ENCODE peak calls at places on chromosomes 16 and 17, in four cellular contexts. One of them, this sample, is unnamed.

GRCh38 chr17:2609091-2609490 is 15.6 kb downstream of the PAFAH1B1 start:
- DNase-seq in Panc1: no peak
- DNase-seq in K562: no peak
- DNase-seq in HepG2: no peak
- DNase-seq in this sample: no peak

GRCh38 chr16:86089341-86089900 is 190.5 kb downstream of the IRF8 start:
- DNase-seq in Panc1: no peak
- DNase-seq in HepG2: no peak
- DNase-seq in K562: no peak
- DNase-seq in this sample: no peak

GRCh38 chr16:85555549-85556455 is 57.3 kb upstream of the GSE1 start:
- DNase-seq in HepG2: peak; percentile 55
- DNase-seq in Panc1: no peak
- DNase-seq in K562: peak; percentile 60
- DNase-seq in this sample: no peak

GRCh38 chr17:9115446-9116265 is 94.3 kb downstream of the NTN1 start:
- DNase-seq in Panc1: no peak
- DNase-seq in HepG2: peak; percentile 4
- DNase-seq in K562: no peak
- DNase-seq in this sample: no peak

GRCh38 chr17:77842148-77842905 is 116.2 kb upstream of the TNRC6C start:
- DNase-seq in HepG2: no peak
- DNase-seq in K562: no peak
- DNase-seq in Panc1: no peak
- DNase-seq in this sample: no peak

GRCh38 chr16:88285514-88285822 is 97.3 kb upstream of the ZNF469 start:
- DNase-seq in Panc1: no peak
- DNase-seq in HepG2: no peak
- DNase-seq in K562: no peak
- DNase-seq in this sample: no peak

GRCh38 chr17:28320215-28321061 is 1.4 kb downstream of the TMEM97 start:
- DNase-seq in HepG2: no peak
- DNase-seq in K562: no peak
- DNase-seq in Panc1: no peak
- DNase-seq in this sample: no peak

GRCh38 chr16:521381-522210 is 5.9 kb upstream of the CAPN15 start:
- DNase-seq in K562: no peak
- DNase-seq in Panc1: no peak
- DNase-seq in HepG2: no peak
- DNase-seq in this sample: no peak

GRCh38 chr17:41992576-41992975 is 24.7 kb downstream of the DNAJC7 start:
- DNase-seq in K562: no peak
- DNase-seq in Panc1: no peak
- DNase-seq in HepG2: no peak
- DNase-seq in this sample: no peak

GRCh38 chr17:38611070-38611786 is 5.5 kb upstream of the SRCIN1 start:
- DNase-seq in Panc1: no peak
- DNase-seq in HepG2: no peak
- DNase-seq in K562: no peak
- DNase-seq in this sample: no peak

GRCh38 chr16:30609002-30609927 is 924 bp downstream of the ZNF689 start:
- DNase-seq in HepG2: no peak
- DNase-seq in K562: peak; percentile 69
- DNase-seq in Panc1: no peak
- DNase-seq in this sample: no peak

GRCh38 chr16:51151951-51152663 is 1.0 kb upstream of the SALL1 start:
- DNase-seq in K562: no peak
- DNase-seq in Panc1: no peak
- DNase-seq in HepG2: peak; percentile 79
- DNase-seq in this sample: no peak

GRCh38 chr17:48429638-48430586 is at the start of gene SKAP1:
- DNase-seq in K562: no peak
- DNase-seq in HepG2: no peak
- DNase-seq in Panc1: no peak
- DNase-seq in this sample: no peak

GRCh38 chr16:22327446-22327775 is 30.2 kb downstream of the POLR3E start:
- DNase-seq in K562: no peak
- DNase-seq in Panc1: no peak
- DNase-seq in HepG2: no peak
- DNase-seq in this sample: no peak

GRCh38 chr16:72921620-72922019 is 126.3 kb downstream of the ZFHX3 start:
- DNase-seq in HepG2: no peak
- DNase-seq in K562: no peak
- DNase-seq in Panc1: no peak
- DNase-seq in this sample: no peak

GRCh38 chr17:77352441-77352840 is 211.7 kb downstream of the SEC14L1 start:
- DNase-seq in HepG2: no peak
- DNase-seq in Panc1: no peak
- DNase-seq in K562: no peak
- DNase-seq in this sample: no peak

GRCh38 chr16:74982303-74982702 is 2.6 kb downstream of the WDR59 start:
- DNase-seq in Panc1: no peak
- DNase-seq in HepG2: no peak
- DNase-seq in K562: no peak
- DNase-seq in this sample: no peak

GRCh38 chr17:71635187-71635586 is 485.6 kb upstream of the SOX9 start:
- DNase-seq in HepG2: no peak
- DNase-seq in K562: no peak
- DNase-seq in Panc1: no peak
- DNase-seq in this sample: no peak

GRCh38 chr17:64741038-64741641 is 79.0 kb upstream of the SMURF2 start:
- DNase-seq in Panc1: no peak
- DNase-seq in HepG2: no peak
- DNase-seq in K562: no peak
- DNase-seq in this sample: no peak

GRCh38 chr17:69643686-69644085 is 229.2 kb downstream of the MAP2K6 start:
- DNase-seq in K562: no peak
- DNase-seq in Panc1: no peak
- DNase-seq in HepG2: no peak
- DNase-seq in this sample: no peak

GRCh38 chr17:7882068-7882467 is 6.5 kb upstream of the CHD3 start:
- DNase-seq in K562: no peak
- DNase-seq in Panc1: no peak
- DNase-seq in HepG2: no peak
- DNase-seq in this sample: no peak

GRCh38 chr16:8887952-8888560 is 5.9 kb downstream of the LITAFD start:
- DNase-seq in Panc1: no peak
- DNase-seq in K562: no peak
- DNase-seq in HepG2: peak; percentile 33
- DNase-seq in this sample: no peak

GRCh38 chr17:12421646-12422306 is 243.9 kb upstream of the MYOCD start:
- DNase-seq in Panc1: no peak
- DNase-seq in HepG2: no peak
- DNase-seq in K562: no peak
- DNase-seq in this sample: no peak

GRCh38 chr16:578232-578869 is 8.6 kb downstream of the PIGQ start:
- DNase-seq in K562: no peak
- DNase-seq in Panc1: no peak
- DNase-seq in HepG2: no peak
- DNase-seq in this sample: no peak

GRCh38 chr17:21019976-21020575 is 22.7 kb downstream of the USP22 start:
- DNase-seq in HepG2: no peak
- DNase-seq in K562: no peak
- DNase-seq in Panc1: no peak
- DNase-seq in this sample: no peak

GRCh38 chr17:81511550-81511799 is 1.1 kb downstream of the ACTG1 start:
- DNase-seq in Panc1: no peak
- DNase-seq in HepG2: no peak
- DNase-seq in K562: no peak
- DNase-seq in this sample: no peak

GRCh38 chr16:5064915-5065314 is 841 bp downstream of the C16orf89 start:
- DNase-seq in Panc1: no peak
- DNase-seq in K562: no peak
- DNase-seq in HepG2: no peak
- DNase-seq in this sample: no peak

GRCh38 chr17:82495844-82496528 is 23.5 kb upstream of the FOXK2 start:
- DNase-seq in Panc1: no peak
- DNase-seq in HepG2: peak; percentile 48
- DNase-seq in K562: no peak
- DNase-seq in this sample: peak; percentile 46

GRCh38 chr16:50972899-50973298 is 178.2 kb downstream of the SALL1 start:
- DNase-seq in Panc1: no peak
- DNase-seq in K562: no peak
- DNase-seq in HepG2: no peak
- DNase-seq in this sample: no peak

GRCh38 chr16:668519-669171 is 713 bp downstream of the RHOT2 start:
- DNase-seq in Panc1: no peak
- DNase-seq in HepG2: no peak
- DNase-seq in K562: no peak
- DNase-seq in this sample: no peak

GRCh38 chr16:28822520-28823290 is at the start of gene ATXN2L:
- DNase-seq in K562: peak; percentile 87
- DNase-seq in HepG2: peak; percentile 90
- DNase-seq in Panc1: peak; percentile 72
- DNase-seq in this sample: peak; percentile 93

GRCh38 chr16:28823719-28824547 is 1.1 kb downstream of the ATXN2L start:
- DNase-seq in HepG2: peak; percentile 97
- DNase-seq in Panc1: peak; percentile 76
- DNase-seq in K562: peak; percentile 89
- DNase-seq in this sample: peak; percentile 94

GRCh38 chr16:28823291-28823718 is 506 bp downstream of the ATXN2L start:
- DNase-seq in Panc1: no peak
- DNase-seq in HepG2: no peak
- DNase-seq in K562: no peak
- DNase-seq in this sample: no peak

GRCh38 chr16:28824548-28824973 is 1.8 kb downstream of the ATXN2L start:
- DNase-seq in HepG2: no peak
- DNase-seq in K562: no peak
- DNase-seq in Panc1: no peak
- DNase-seq in this sample: no peak

DNA sequence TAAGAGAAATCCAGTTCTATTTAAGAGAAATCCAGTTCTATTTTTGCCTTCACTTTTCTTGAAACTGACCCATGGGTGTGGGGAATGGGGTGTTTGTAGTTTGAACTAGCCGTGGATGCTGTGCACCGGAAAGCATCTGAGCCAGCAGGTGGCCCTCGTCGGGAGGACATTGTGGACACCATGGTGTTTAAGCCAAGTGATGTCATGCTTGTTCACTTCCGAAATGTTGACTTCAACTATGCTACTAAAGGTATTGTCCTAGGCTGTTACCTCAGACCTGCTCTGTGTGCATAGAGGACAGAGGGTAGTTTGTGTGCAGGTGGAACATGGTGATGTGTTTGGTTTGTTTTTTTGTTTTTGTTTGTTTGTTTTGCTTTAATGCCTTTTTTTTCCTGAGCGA is 3.3 kb downstream of the ATXN2L start:
- DNase-seq in K562: no peak
- DNase-seq in Panc1: no peak
- DNase-seq in HepG2: no peak
- DNase-seq in this sample: no peak
- TF ChIP-seq TCF7L2 in K562: no peak
- TF ChIP-seq TCF7L2 in Panc1: no peak
- TF ChIP-seq TCF7L2 in HepG2: no peak
- TF ChIP-seq TCF7L2 in this sample: no peak

DNA sequence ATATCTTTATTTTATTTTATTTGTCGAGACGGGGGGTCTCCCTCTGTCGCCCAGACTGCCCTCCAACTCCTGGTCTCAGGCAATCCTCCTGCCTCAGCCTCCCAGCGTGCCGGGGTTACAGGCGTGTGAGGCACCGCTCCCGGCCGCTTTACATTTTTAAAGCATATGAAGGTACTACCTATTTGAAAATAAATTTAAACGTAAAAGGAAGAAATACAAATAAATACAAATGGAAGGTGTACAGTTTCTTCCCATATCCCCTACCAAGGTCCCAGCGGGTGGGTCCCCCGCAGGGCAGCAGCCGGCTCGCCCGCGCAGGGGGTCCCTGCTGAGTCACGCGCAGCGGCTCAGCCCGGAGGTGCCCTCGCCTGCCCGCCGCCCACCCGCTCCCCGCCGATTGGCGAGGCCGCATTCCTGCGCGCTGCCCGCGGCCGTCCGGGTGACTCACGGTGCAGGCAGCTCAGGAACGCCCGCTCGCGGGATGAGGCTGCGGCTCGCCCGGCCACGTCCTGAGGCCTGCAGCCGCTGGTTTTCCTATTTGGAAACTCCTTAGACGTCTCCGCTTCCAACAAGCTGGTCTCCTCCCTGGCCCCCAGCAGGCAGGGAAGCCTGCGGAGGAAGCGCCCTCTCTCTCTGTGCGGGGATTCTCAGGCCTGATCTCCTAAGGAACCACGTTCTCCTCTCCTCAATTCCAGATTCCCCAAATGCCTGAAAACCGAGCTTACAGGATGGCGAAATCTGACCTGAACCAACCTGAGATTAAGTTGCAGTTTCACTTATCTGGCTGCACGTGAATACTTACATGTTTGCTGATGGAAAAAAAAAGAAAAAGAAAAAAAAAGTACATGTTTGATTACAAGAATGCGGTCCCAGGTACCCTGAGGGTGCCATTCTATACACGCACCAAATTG is 54.8 kb upstream of the MAP3K14 start:
- DNase-seq in Panc1: peak; percentile 54
- DNase-seq in HepG2: peak; percentile 89
- DNase-seq in K562: no peak
- DNase-seq in this sample: peak; percentile 92
- TF ChIP-seq TCF7L2 in Panc1: no peak
- TF ChIP-seq TCF7L2 in HepG2: no peak
- TF ChIP-seq TCF7L2 in K562: no peak
- TF ChIP-seq TCF7L2 in this sample: peak; percentile 85

DNA sequence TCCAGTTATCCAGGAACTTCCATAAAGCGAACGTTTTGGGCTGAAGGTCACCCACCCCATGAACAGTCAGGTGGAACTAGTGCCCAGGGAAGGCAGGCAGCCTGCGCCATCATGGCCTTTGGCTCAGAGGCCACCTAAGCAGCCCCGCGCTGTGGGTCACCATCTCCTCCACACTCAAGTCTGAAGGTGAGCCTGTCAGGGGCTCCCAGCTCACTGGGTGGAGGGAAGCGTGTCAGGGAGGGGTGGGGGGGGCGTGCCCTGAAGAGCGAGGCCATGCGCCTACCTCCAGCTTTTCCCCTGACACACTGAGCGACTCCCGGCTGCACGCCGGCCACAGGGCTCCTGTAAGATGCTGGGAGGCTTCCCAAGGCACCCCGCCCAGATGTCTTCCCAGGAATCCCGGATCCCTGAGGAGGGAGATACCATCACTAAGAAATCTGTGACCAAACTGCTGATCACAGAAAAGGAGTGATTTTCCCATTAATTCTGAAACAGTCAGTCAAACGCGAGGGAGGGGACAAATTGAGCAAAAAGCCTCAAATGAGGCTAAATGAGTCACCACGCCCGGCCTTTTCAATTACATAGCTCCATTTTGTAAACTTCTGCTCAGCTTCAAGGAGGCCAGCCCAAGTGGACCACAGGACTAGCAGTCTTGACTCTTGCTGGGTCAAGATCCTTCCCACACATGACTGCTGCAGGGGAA is 26.5 kb upstream of the SLC25A19 start:
- DNase-seq in Panc1: no peak
- DNase-seq in HepG2: no peak
- DNase-seq in K562: no peak
- DNase-seq in this sample: no peak
- TF ChIP-seq TCF7L2 in Panc1: no peak
- TF ChIP-seq TCF7L2 in HepG2: no peak
- TF ChIP-seq TCF7L2 in K562: no peak
- TF ChIP-seq TCF7L2 in this sample: no peak

GRCh38 chr17:73165616-73166404 is 1.0 kb downstream of the SSTR2 start:
- DNase-seq in Panc1: no peak
- DNase-seq in HepG2: no peak
- DNase-seq in K562: no peak
- DNase-seq in this sample: no peak
- TF ChIP-seq TCF7L2 in Panc1: no peak
- TF ChIP-seq TCF7L2 in HepG2: no peak
- TF ChIP-seq TCF7L2 in K562: no peak
- TF ChIP-seq TCF7L2 in this sample: no peak

This sample was measured in HCT116.